ENCODE peak calls at places on chromosome 1, in ten cellular contexts. One of them, this sample, is unnamed. For H3K27me3, the result is how much of the 10 kb centered on the place peaks cover.

GRCh38 chr1:93597697-93598096 is 83.9 kb downstream of the BCAR3 start:
- DNase-seq in H9: no peak
- DNase-seq in transverse colon: no peak
- DNase-seq in left lung: no peak
- DNase-seq in IMR-90: no peak
- DNase-seq in hepatocyte: peak
- DNase-seq in fibroblast of lung: no peak
- DNase-seq in uterus: no peak
- DNase-seq in cardiac muscle cell: peak
- DNase-seq in body of pancreas: no peak
- DNase-seq in this sample: no peak

GRCh38 chr1:73674945-73675561 is 522.9 kb downstream of the LRRIQ3 start:
- DNase-seq in fibroblast of lung: peak
- DNase-seq in H9: no peak
- DNase-seq in left lung: no peak
- DNase-seq in uterus: no peak
- DNase-seq in body of pancreas: no peak
- DNase-seq in transverse colon: no peak
- DNase-seq in hepatocyte: peak
- DNase-seq in IMR-90: no peak
- DNase-seq in cardiac muscle cell: peak
- DNase-seq in this sample: no peak

GRCh38 chr1:29703596-29703995 is 467.3 kb downstream of the PTPRU start:
- DNase-seq in fibroblast of lung: peak
- DNase-seq in uterus: no peak
- DNase-seq in transverse colon: no peak
- DNase-seq in hepatocyte: peak
- DNase-seq in left lung: no peak
- DNase-seq in IMR-90: peak
- DNase-seq in H9: peak
- DNase-seq in cardiac muscle cell: peak
- DNase-seq in body of pancreas: peak
- DNase-seq in this sample: no peak

GRCh38 chr1:43965316-43965715 is 4.5 kb upstream of the DPH2 start:
- DNase-seq in body of pancreas: no peak
- DNase-seq in IMR-90: no peak
- DNase-seq in uterus: no peak
- DNase-seq in transverse colon: no peak
- DNase-seq in fibroblast of lung: no peak
- DNase-seq in left lung: no peak
- DNase-seq in H9: no peak
- DNase-seq in hepatocyte: no peak
- DNase-seq in cardiac muscle cell: no peak
- DNase-seq in this sample: no peak

GRCh38 chr1:19426294-19427086 is 58.8 kb downstream of the CAPZB start:
- DNase-seq in transverse colon: no peak
- DNase-seq in IMR-90: no peak
- DNase-seq in uterus: peak
- DNase-seq in left lung: no peak
- DNase-seq in fibroblast of lung: no peak
- DNase-seq in cardiac muscle cell: no peak
- DNase-seq in H9: no peak
- DNase-seq in body of pancreas: no peak
- DNase-seq in hepatocyte: no peak
- DNase-seq in this sample: no peak

GRCh38 chr1:154497026-154497806 is 4.8 kb upstream of the TDRD10 start:
- DNase-seq in uterus: no peak
- DNase-seq in hepatocyte: peak
- DNase-seq in fibroblast of lung: no peak
- DNase-seq in H9: no peak
- DNase-seq in IMR-90: no peak
- DNase-seq in body of pancreas: peak
- DNase-seq in cardiac muscle cell: peak
- DNase-seq in transverse colon: no peak
- DNase-seq in left lung: no peak
- DNase-seq in this sample: no peak

GRCh38 chr1:113783254-113784103 is 24.2 kb upstream of the PHTF1 start:
- DNase-seq in H9: no peak
- DNase-seq in body of pancreas: peak
- DNase-seq in cardiac muscle cell: peak
- DNase-seq in hepatocyte: no peak
- DNase-seq in left lung: no peak
- DNase-seq in IMR-90: peak
- DNase-seq in fibroblast of lung: peak
- DNase-seq in uterus: no peak
- DNase-seq in transverse colon: peak
- DNase-seq in this sample: no peak

GRCh38 chr1:6646499-6647148 is 22.0 kb downstream of the THAP3 start:
- DNase-seq in body of pancreas: peak
- DNase-seq in hepatocyte: peak
- DNase-seq in left lung: no peak
- DNase-seq in H9: peak
- DNase-seq in transverse colon: no peak
- DNase-seq in fibroblast of lung: peak
- DNase-seq in uterus: no peak
- DNase-seq in IMR-90: peak
- DNase-seq in cardiac muscle cell: peak
- DNase-seq in this sample: peak

DNA sequence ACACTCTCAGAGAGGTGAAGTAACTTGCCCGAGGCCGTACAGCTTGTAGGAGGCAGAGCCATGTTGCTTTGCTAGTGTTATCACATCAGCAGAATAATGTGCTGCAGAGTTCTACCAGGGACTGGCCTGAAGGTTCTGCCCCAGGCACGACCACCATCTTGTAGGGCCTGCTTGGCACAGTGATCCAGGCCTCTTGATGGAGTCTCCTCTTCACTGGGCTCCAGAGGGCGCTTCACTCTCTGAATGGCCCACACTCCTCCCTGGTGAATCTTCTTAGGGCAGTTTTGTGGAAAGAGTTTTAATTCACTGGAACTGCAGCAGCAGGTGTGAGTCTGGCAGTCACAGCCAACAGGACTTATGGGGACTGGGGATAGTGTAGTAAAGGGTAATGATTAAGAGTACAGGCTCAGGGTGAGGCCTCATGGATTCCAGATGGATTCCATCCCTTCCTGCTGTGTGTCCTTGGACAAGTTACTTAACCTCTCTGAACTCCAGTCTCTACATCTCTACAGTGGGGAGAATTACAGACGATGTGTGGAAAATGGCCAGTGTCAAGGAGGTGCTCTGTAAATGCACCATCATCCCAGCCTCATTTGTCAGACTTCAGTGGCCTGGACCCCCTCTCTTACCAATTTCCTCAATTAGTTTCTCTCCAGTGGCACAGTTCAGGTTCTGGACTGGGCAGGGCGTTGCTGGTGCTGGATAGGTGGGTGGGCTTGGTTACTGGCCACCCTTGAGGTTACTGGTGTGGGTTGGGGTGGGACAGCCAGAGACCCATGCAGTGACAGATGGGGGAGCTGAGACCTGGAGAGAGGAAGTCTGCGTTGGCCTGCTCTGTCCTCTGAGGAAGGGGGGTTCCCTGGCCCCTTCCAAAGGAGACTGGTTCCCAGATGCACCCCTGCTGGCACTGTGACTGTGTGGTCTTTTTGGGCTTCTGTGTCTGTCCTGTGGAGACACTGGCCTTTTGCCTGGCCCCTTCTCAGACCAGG is 45.9 kb upstream of the CSF3R start:
- DNase-seq in cardiac muscle cell: no peak
- DNase-seq in uterus: no peak
- DNase-seq in body of pancreas: no peak
- DNase-seq in IMR-90: no peak
- DNase-seq in hepatocyte: no peak
- DNase-seq in fibroblast of lung: no peak
- DNase-seq in left lung: no peak
- DNase-seq in H9: peak
- DNase-seq in transverse colon: no peak
- DNase-seq in this sample: no peak
- TF ChIP-seq CTCF in cardiac muscle cell: no peak
- TF ChIP-seq CTCF in uterus: no peak
- TF ChIP-seq CTCF in body of pancreas: no peak
- TF ChIP-seq CTCF in IMR-90: no peak
- TF ChIP-seq CTCF in hepatocyte: no peak
- TF ChIP-seq CTCF in fibroblast of lung: no peak
- TF ChIP-seq CTCF in left lung: no peak
- TF ChIP-seq CTCF in H9: peak
- TF ChIP-seq CTCF in transverse colon: no peak
- TF ChIP-seq CTCF in this sample: no peak

DNA sequence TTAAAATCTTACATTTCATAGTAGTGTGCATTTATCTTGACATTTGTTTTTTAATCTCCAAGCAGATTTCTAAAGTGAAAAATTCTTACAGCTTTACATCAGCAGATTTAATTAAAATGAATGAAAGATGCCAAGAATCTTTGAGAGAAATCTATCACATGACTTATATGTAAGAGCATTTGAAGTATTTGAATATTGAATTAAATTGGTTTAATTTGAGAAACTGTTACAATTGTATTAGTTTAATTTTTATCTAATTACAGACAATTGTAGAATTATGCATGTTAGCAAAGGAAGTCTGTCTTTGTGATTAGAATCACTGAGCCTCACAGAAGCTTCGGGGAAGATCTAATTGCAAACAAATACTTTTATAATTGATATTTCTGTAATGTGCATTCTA is 52.2 kb downstream of the ASB17 start:
- DNase-seq in left lung: no peak
- DNase-seq in cardiac muscle cell: no peak
- DNase-seq in IMR-90: no peak
- DNase-seq in body of pancreas: no peak
- DNase-seq in fibroblast of lung: no peak
- DNase-seq in transverse colon: no peak
- DNase-seq in H9: no peak
- DNase-seq in hepatocyte: no peak
- DNase-seq in uterus: no peak
- DNase-seq in this sample: no peak
- H3K27ac ChIP-seq in left lung: no peak
- H3K27ac ChIP-seq in cardiac muscle cell: no peak
- H3K27ac ChIP-seq in IMR-90: no peak
- H3K27ac ChIP-seq in body of pancreas: no peak
- H3K27ac ChIP-seq in fibroblast of lung: no peak
- H3K27ac ChIP-seq in transverse colon: no peak
- H3K27ac ChIP-seq in H9: no peak
- H3K27ac ChIP-seq in hepatocyte: no peak
- H3K27ac ChIP-seq in uterus: no peak
- H3K27ac ChIP-seq in this sample: no peak

GRCh38 chr1:21507511-21508270 is 1.5 kb upstream of the ALPL start:
- DNase-seq in hepatocyte: no peak
- DNase-seq in H9: no peak
- DNase-seq in fibroblast of lung: no peak
- DNase-seq in left lung: no peak
- DNase-seq in transverse colon: no peak
- DNase-seq in cardiac muscle cell: no peak
- DNase-seq in IMR-90: no peak
- DNase-seq in uterus: no peak
- DNase-seq in body of pancreas: no peak
- DNase-seq in this sample: no peak

GRCh38 chr1:21506804-21507203 is 2.4 kb upstream of the ALPL start:
- DNase-seq in IMR-90: no peak
- DNase-seq in hepatocyte: no peak
- DNase-seq in body of pancreas: no peak
- DNase-seq in cardiac muscle cell: no peak
- DNase-seq in fibroblast of lung: no peak
- DNase-seq in left lung: no peak
- DNase-seq in H9: no peak
- DNase-seq in transverse colon: no peak
- DNase-seq in uterus: no peak
- DNase-seq in this sample: no peak

GRCh38 chr1:21510113-21510493 is 880 bp downstream of the ALPL start:
- DNase-seq in fibroblast of lung: no peak
- DNase-seq in body of pancreas: no peak
- DNase-seq in IMR-90: no peak
- DNase-seq in transverse colon: no peak
- DNase-seq in hepatocyte: no peak
- DNase-seq in uterus: no peak
- DNase-seq in cardiac muscle cell: peak
- DNase-seq in left lung: no peak
- DNase-seq in H9: peak
- DNase-seq in this sample: no peak

GRCh38 chr1:21509351-21510112 is at the start of gene ALPL:
- DNase-seq in uterus: no peak
- DNase-seq in fibroblast of lung: no peak
- DNase-seq in transverse colon: no peak
- DNase-seq in left lung: peak
- DNase-seq in body of pancreas: no peak
- DNase-seq in hepatocyte: no peak
- DNase-seq in H9: no peak
- DNase-seq in IMR-90: no peak
- DNase-seq in cardiac muscle cell: no peak
- DNase-seq in this sample: no peak

DNA sequence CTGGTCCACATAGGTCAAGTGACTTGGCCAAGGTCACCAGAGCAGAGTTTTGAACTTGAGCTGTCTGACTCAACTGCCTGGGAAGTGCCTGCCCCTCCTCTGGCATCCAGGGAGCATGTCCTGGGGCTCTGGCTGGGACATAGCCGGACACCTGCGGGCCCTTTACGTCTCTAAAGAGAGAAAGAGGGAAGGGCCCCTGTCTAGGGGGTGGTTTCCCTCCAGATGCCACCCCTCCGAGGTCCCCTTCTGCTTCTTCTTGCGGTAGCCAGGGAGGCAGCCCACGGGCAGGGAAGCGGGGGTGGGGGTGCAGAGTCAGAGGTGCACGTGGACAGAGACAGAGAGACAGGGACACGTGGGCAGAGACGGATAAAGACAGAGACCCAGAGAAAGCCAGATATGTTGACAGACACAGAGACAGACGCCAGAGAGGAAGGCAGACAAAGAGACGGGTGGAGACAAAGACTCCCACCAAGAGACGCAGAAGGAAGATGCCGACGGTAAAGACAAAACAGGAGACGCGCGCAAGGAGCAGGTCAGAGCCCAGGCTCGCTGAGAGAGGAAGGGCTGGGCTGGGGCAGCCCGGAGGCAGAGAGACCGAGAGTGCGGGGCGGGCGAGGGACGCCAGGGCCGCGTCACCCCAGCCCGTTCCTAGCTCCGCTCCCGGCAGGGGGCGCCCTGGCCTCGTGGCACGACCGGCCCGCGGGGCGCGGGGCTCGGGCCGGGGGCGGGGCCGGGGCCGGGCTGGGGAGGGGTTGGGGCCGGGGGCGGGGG is 458 bp upstream of the ALPL start:
- DNase-seq in fibroblast of lung: peak
- DNase-seq in hepatocyte: peak
- DNase-seq in body of pancreas: peak
- DNase-seq in transverse colon: peak
- DNase-seq in uterus: peak
- DNase-seq in cardiac muscle cell: peak
- DNase-seq in left lung: peak
- DNase-seq in H9: peak
- DNase-seq in IMR-90: peak
- DNase-seq in this sample: peak
- H3K27me3 ChIP-seq in fibroblast of lung: under half
- H3K27me3 ChIP-seq in hepatocyte: under half
- H3K27me3 ChIP-seq in body of pancreas: under half
- H3K27me3 ChIP-seq in transverse colon: half or more
- H3K27me3 ChIP-seq in uterus: under half
- H3K27me3 ChIP-seq in cardiac muscle cell: under half
- H3K27me3 ChIP-seq in left lung: under half
- H3K27me3 ChIP-seq in H9: under half
- H3K27me3 ChIP-seq in IMR-90: under half
- H3K27me3 ChIP-seq in this sample: under half

DNA sequence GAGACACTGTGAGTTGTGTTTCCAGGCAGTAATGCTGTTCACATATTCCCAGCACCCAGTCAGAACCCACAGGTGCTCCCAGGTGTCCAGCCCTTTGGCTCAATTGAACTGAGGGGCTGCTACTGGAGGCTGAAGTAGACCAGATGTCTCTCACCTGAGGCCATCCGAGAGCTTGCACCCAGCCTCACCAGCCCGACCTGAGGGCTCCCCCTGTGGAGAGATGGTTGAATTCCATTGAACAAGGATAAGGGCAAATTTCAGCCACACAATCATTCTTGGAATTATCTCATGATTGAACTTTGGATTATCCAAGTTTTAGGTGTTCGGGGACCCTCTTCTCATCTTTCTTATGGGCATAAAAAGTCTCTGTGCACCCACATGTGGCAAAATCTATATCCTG is 52.1 kb downstream of the OBSCN start:
- DNase-seq in IMR-90: no peak
- DNase-seq in H9: peak
- DNase-seq in left lung: no peak
- DNase-seq in body of pancreas: no peak
- DNase-seq in uterus: no peak
- DNase-seq in hepatocyte: no peak
- DNase-seq in fibroblast of lung: no peak
- DNase-seq in cardiac muscle cell: no peak
- DNase-seq in transverse colon: no peak
- DNase-seq in this sample: no peak
- TF ChIP-seq CTCF in IMR-90: peak
- TF ChIP-seq CTCF in H9: peak
- TF ChIP-seq CTCF in left lung: no peak
- TF ChIP-seq CTCF in body of pancreas: no peak
- TF ChIP-seq CTCF in uterus: no peak
- TF ChIP-seq CTCF in hepatocyte: no peak
- TF ChIP-seq CTCF in fibroblast of lung: no peak
- TF ChIP-seq CTCF in cardiac muscle cell: peak
- TF ChIP-seq CTCF in transverse colon: no peak
- TF ChIP-seq CTCF in this sample: no peak

This sample was measured in CD4-positive, alpha-beta T cell.